ENCODE peak calls at places on chromosome X, in four cellular contexts. G is GM23338, J is SK-N-SH, A is neural progenitor cell. W is an unnamed sample. For H3K4me1, the result is how much of the 10 kb centered on the place peaks cover.

GRCh38 chrX:40109288-40110008 is 11.7 kb upstream of the BCOR start:
- DNase-seq in G (peak), J (peak), A (peak), W (peak)

GRCh38 chrX:7314425-7314824 is 166.5 kb upstream of the PUDP start:
- DNase-seq in G (no peak), J (no peak), A (no peak), W (no peak)

GRCh38 chrX:30141966-30142365 is 73.4 kb upstream of the MAGEB2 start:
- DNase-seq in G (peak), J (peak), A (peak), W (peak)

GRCh38 chrX:106875151-106875550 is 28.0 kb downstream of the RIPPLY1 start:
- DNase-seq in G (no peak), J (no peak), A (no peak), W (peak)

GRCh38 chrX:94361241-94361640 is 687.2 kb downstream of the FAM133A start:
- DNase-seq in G (no peak), J (no peak), A (no peak), W (no peak)

GRCh38 chrX:39011454-39012204 is 210.4 kb downstream of the MID1IP1 start:
- DNase-seq in G (no peak), J (no peak), A (no peak), W (peak)

GRCh38 chrX:132565273-132565672 is 76.4 kb upstream of the MBNL3 start:
- DNase-seq in G (no peak), J (no peak), A (no peak), W (no peak)

GRCh38 chrX:20663287-20663686 is 396.6 kb upstream of the RPS6KA3 start:
- DNase-seq in G (no peak), J (no peak), A (no peak), W (no peak)

GRCh38 chrX:10483191-10483808 is 137.1 kb downstream of the MID1 start:
- DNase-seq in G (no peak), J (no peak), A (no peak), W (no peak)

GRCh38 chrX:24081661-24082154 is 27.0 kb downstream of the EIF2S3 start:
- DNase-seq in G (peak), J (peak), A (peak), W (peak)

GRCh38 chrX:129565046-129565649 is 25.1 kb downstream of the OCRL start:
- DNase-seq in G (peak), J (no peak), A (no peak), W (no peak)

GRCh38 chrX:139448996-139449395 is 81.5 kb upstream of the F9 start:
- DNase-seq in G (no peak), J (no peak), A (no peak), W (peak)

DNA sequence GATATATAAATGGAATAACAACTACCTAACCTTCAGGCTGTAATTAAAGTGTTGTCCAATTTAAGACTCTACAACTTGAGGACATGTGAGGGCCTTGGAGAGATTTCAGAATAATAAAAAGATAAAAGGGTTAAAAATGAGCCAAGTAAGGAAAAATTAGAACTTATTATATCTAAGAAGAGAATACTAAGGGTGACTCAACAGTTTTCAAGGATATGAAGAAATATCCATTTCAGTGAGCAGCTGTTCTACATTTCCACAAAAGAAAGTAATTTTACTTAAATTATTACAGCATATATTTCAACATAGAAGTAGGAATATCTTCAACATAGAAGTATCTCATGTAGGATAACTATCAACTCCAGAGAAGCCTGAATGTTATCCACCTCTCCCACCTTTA is 11.3 kb downstream of the SNX12 start:
- DNase-seq in G (no peak), J (no peak), A (no peak), W (peak)
- TF ChIP-seq EZH2phosphoT487 in G (no peak), J (no peak), A (no peak), W (no peak)

GRCh38 chrX:43956034-43956433 is 17.2 kb downstream of the NDP start:
- DNase-seq in G (no peak), J (no peak), A (no peak), W (no peak)
- H3K27ac ChIP-seq in G (no peak), J (no peak), A (no peak), W (no peak)

GRCh38 chrX:68835468-68835867 is 6.6 kb downstream of the EFNB1 start:
- DNase-seq in G (no peak), J (no peak), A (no peak), W (no peak)

GRCh38 chrX:68838571-68838910 is 9.7 kb downstream of the EFNB1 start:
- DNase-seq in G (no peak), J (no peak), A (no peak), W (no peak)

GRCh38 chrX:68835104-68835442 is 6.3 kb downstream of the EFNB1 start:
- DNase-seq in G (no peak), J (no peak), A (no peak), W (no peak)

GRCh38 chrX:68834371-68835103 is 5.7 kb downstream of the EFNB1 start:
- DNase-seq in G (no peak), J (no peak), A (no peak), W (no peak)

GRCh38 chrX:68837119-68837518 is 8.3 kb downstream of the EFNB1 start:
- DNase-seq in G (no peak), J (no peak), A (no peak), W (no peak)
- H3K4me1 ChIP-seq in G (under half), J (under half), A (under half), W (under half)

DNA sequence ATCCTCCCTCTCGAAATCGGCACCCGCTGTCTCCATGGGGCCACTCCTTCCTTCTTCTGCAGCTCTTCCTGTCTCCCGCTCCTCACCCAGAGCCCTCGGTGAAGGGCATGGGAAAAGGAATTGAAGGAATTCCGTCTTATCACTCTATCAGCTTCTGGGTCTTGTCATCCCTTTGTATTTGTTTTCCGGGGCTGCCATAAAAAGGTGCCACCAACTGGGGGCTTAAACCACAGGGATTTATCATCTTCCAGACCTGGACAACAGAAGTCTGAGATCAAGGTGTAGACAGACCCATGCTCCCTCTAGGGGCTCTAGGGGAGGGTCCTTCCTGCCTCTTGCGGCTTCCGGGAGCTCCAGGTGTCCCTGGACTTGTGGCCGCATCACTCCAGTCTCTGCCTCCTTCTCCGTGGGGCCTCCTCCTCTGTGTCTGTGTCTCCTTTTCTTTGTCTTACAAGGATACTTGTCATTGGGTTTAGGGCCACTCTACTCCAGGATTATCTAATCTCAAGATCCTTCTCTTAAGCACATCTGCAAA is 24.0 kb downstream of the CD99 start:
- DNase-seq in G (no peak), J (no peak), A (no peak), W (no peak)
- TF ChIP-seq EZH2phosphoT487 in G (no peak), J (no peak), A (no peak), W (no peak)

W was measured in GM23248.